ENCODE peak calls at places on chromosomes 5 and 9, in six cellular contexts. K is A549, S is K562, P is NB4, R is HepG2, O is GM12878. V is an unnamed sample.
A peak's percentile ranks its signal among the peaks of the same experiment; 100 is the strongest.

GRCh38 chr9:80086822-80087345 is 515.1 kb downstream of the TLE4 start:
- DNase-seq in K (no peak), S (no peak), P (no peak), R (no peak), O (no peak), V (no peak)

GRCh38 chr5:132026516-132027008 is 15.1 kb upstream of the ACSL6 start:
- DNase-seq in K (no peak), S (no peak), P (no peak), R (no peak), O (no peak), V (no peak)

GRCh38 chr5:6632324-6632930 is 417 bp downstream of the NSUN2 start:
- DNase-seq in K (no peak), S (no peak), P (peak; percentile 58), R (peak; percentile 18), O (no peak), V (no peak)

GRCh38 chr5:119355636-119356383 is at the start of gene TNFAIP8:
- DNase-seq in K (no peak), S (no peak), P (peak; percentile 76), R (peak; percentile 5), O (no peak), V (peak; percentile 59)

GRCh38 chr5:134503937-134504437 is 21.5 kb upstream of the JADE2 start:
- DNase-seq in K (no peak), S (no peak), P (no peak), R (peak; percentile 15), O (no peak), V (no peak)

GRCh38 chr9:84538879-84539278 is 130.7 kb upstream of the NTRK2 start:
- DNase-seq in K (no peak), S (no peak), P (no peak), R (no peak), O (no peak), V (no peak)

GRCh38 chr9:134208981-134209725 is 44.8 kb upstream of the RNU6ATAC start:
- DNase-seq in K (no peak), S (no peak), P (no peak), R (no peak), O (no peak), V (no peak)

GRCh38 chr5:120354126-120354525 is 110.0 kb upstream of the PRR16 start:
- DNase-seq in K (no peak), S (no peak), P (no peak), R (no peak), O (no peak), V (no peak)

GRCh38 chr5:72847439-72847838 is 31.0 kb downstream of the TNPO1 start:
- DNase-seq in K (no peak), S (no peak), P (no peak), R (no peak), O (no peak), V (no peak)

GRCh38 chr5:92777421-92777820 is 803.6 kb downstream of the NR2F1-AS1 start:
- DNase-seq in K (no peak), S (no peak), P (no peak), R (peak; percentile 21), O (no peak), V (no peak)

GRCh38 chr9:28563612-28564011 is 990.3 kb upstream of the C9orf72 start:
- DNase-seq in K (no peak), S (no peak), P (no peak), R (no peak), O (no peak), V (no peak)

GRCh38 chr9:128913995-128914772 is 6.6 kb upstream of the PHYHD1 start:
- DNase-seq in K (no peak), S (no peak), P (no peak), R (no peak), O (no peak), V (no peak)

GRCh38 chr9:137396227-137396626 is 26.7 kb downstream of the EXD3 start:
- DNase-seq in K (peak; percentile 71), S (no peak), P (peak; percentile 20), R (peak; percentile 70), O (no peak), V (no peak)

GRCh38 chr5:156475831-156476551 is 149.0 kb downstream of the SGCD start:
- DNase-seq in K (peak; percentile 70), S (no peak), P (no peak), R (no peak), O (no peak), V (no peak)

GRCh38 chr5:36526537-36526936 is 79.9 kb upstream of the SLC1A3 start:
- DNase-seq in K (no peak), S (no peak), P (no peak), R (no peak), O (no peak), V (no peak)
- TF ChIP-seq MYC in K (no peak), S (no peak), P (no peak), R (no peak), O (no peak), V (no peak)

GRCh38 chr5:26894719-26895263 is 143.6 kb downstream of the CDH9 start:
- DNase-seq in K (no peak), S (no peak), P (no peak), R (no peak), O (no peak), V (no peak)
- TF ChIP-seq MYC in K (no peak), S (no peak), P (no peak), R (no peak), O (no peak), V (no peak)

GRCh38 chr5:107668933-107669542 is 1.7 kb downstream of the EFNA5 start:
- DNase-seq in K (peak; percentile 48), S (no peak), P (no peak), R (no peak), O (no peak), V (peak; percentile 48)

GRCh38 chr5:107669543-107670027 is 1.2 kb downstream of the EFNA5 start:
- DNase-seq in K (peak; percentile 45), S (no peak), P (no peak), R (no peak), O (no peak), V (peak; percentile 58)

GRCh38 chr5:107671742-107672211 is 1.0 kb upstream of the EFNA5 start:
- DNase-seq in K (peak; percentile 82), S (no peak), P (peak; percentile 4), R (no peak), O (no peak), V (peak; percentile 74)

GRCh38 chr5:107670927-107671741 is at the start of gene EFNA5:
- DNase-seq in K (peak; percentile 30), S (no peak), P (peak; percentile 16), R (no peak), O (no peak), V (peak; percentile 65)

DNA sequence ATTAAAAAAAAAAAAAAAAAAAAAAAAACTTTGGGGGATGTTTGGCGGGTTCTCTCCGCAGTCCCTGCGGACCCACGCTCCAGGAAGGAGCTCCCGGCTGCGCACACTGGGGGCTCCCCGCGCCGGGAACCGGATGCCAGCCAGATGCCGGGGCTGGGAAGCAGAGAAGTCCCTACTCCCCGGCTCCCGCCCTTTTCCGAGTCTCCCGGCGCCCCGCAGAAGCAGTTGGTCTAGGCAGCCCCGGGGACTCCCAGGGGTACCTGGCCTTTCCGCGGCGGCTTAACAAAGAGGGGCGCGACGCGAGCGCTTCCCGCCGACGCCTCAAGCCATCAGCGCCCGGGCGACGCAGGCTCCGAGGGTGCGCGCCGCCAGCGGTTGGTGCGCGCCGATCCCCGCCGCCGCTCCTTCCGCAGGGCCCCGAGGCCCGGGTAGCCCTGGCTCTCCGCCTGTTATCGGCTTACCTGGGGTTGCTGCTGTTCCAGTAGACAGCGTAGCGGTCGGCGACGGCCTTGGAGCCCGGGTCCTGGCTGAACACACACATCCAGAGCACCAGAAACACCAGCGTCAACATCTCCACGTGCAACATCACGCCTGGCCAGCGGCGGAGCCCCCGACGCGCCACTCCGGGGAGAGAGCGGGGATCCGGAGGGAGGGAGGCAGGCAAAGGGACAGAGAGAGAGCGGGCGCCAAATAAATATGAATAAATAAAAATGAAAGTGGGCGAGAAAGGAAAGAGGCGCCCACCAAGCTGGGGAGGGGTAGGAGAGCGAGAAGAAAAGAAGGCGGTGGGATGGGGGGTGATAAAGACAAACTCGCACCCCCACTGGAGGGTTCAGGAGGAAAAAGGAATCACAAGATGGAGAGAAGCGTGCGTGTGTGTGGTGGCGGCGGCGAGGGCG is 460 bp downstream of the EFNA5 start:
- DNase-seq in K (peak; percentile 34), S (no peak), P (no peak), R (no peak), O (no peak), V (peak; percentile 56)
- TF ChIP-seq MYC in K (no peak), S (no peak), P (no peak), R (no peak), O (no peak), V (no peak)

DNA sequence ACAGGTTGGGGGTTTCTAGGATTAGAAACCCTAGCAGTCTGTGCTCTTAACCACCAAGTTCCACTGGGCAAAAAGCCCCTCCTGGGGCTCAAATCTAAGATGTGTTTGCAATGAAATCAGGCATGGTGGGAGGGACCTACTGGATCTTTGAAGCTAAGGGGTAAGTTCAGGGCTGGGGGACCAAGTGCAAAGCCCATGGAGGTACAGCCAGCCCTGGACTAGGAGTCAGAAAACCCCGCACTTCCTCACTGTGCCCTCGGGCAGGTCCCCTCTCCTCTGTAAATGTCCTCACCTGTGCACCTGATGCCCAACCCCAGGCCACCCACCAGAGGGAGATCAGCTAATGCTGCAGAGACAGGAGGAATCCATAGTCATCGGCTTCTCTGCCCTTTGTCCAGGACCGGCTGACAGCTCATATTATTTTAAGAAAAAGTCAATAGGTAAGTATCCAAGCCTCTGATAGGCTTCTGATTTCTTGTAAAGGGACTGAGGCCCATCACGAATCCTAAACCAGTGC is 138.3 kb downstream of the PAX5 start:
- DNase-seq in K (no peak), S (no peak), P (no peak), R (no peak), O (no peak), V (no peak)
- TF ChIP-seq MYC in K (no peak), S (no peak), P (no peak), R (no peak), O (no peak), V (no peak)

GRCh38 chr9:123326030-123326586 is 29.9 kb upstream of the CRB2 start:
- DNase-seq in K (no peak), S (no peak), P (no peak), R (no peak), O (no peak), V (no peak)

GRCh38 chr9:123326662-123327093 is 29.3 kb upstream of the CRB2 start:
- DNase-seq in K (no peak), S (peak; percentile 41), P (peak; percentile 84), R (no peak), O (no peak), V (no peak)

GRCh38 chr9:123327697-123328100 is 28.3 kb upstream of the CRB2 start:
- DNase-seq in K (no peak), S (no peak), P (no peak), R (no peak), O (no peak), V (no peak)

GRCh38 chr9:123331303-123331702 is 24.7 kb upstream of the CRB2 start:
- DNase-seq in K (no peak), S (no peak), P (no peak), R (no peak), O (no peak), V (no peak)

DNA sequence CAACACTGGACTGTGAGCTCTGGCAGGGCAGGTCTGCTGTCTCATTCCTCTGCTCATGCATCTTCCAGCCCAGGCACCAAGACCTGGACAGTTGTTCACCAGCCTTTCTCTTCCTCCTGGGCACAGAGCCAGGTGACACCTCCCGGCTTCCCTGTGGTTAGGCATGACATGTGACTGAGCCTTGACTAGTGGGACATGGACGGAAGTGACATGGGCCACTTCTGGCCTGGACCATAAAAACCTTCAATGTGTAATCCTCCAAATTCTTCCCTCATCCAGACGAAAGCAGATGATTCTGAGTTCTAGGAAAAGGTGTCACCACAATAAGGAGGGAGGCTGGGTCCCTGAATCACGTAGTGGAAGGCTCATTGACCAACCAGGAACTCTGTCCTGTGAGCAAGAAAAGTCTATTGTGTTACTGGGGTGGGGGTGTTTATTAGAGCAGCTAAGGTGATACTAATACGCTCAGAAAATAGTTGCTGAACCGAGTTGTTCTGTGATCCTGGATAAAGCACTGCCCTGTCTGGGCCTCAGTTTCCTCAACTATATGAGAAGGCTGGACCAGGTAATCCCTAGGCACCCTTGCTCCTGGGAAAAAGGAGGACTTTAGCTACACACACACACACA is 26.6 kb upstream of the CRB2 start:
- DNase-seq in K (no peak), S (peak; percentile 51), P (no peak), R (peak; percentile 39), O (no peak), V (no peak)
- TF ChIP-seq MYC in K (no peak), S (no peak), P (no peak), R (no peak), O (no peak), V (no peak)

V was measured in endothelial cell of umbilical vein.